ENCODE peak calls at places on chromosomes 5 and 9, in eight cellular contexts. One of them, this sample, is unnamed.

GRCh38 chr5:43305948-43306563 is 7.2 kb downstream of the HMGCS1 start:
- DNase-seq in mammary epithelial cell: no peak
- DNase-seq in cardiac muscle cell: peak; percentile 69
- DNase-seq in psoas muscle: no peak
- DNase-seq in glutamatergic neuron: no peak
- DNase-seq in heart left ventricle: no peak
- DNase-seq in tibial artery: no peak
- DNase-seq in choroid plexus epithelial cell: peak; percentile 88
- DNase-seq in this sample: no peak

GRCh38 chr5:26245327-26245726 is 793.1 kb downstream of the CDH9 start:
- DNase-seq in mammary epithelial cell: no peak
- DNase-seq in cardiac muscle cell: no peak
- DNase-seq in psoas muscle: no peak
- DNase-seq in glutamatergic neuron: no peak
- DNase-seq in heart left ventricle: no peak
- DNase-seq in tibial artery: no peak
- DNase-seq in choroid plexus epithelial cell: no peak
- DNase-seq in this sample: no peak

GRCh38 chr5:82019342-82020138 is 47.7 kb downstream of the ATG10 start:
- DNase-seq in mammary epithelial cell: no peak
- DNase-seq in cardiac muscle cell: no peak
- DNase-seq in psoas muscle: no peak
- DNase-seq in glutamatergic neuron: no peak
- DNase-seq in heart left ventricle: no peak
- DNase-seq in tibial artery: no peak
- DNase-seq in choroid plexus epithelial cell: no peak
- DNase-seq in this sample: no peak

GRCh38 chr5:58965677-58966414 is 383.0 kb downstream of the RAB3C start:
- DNase-seq in mammary epithelial cell: no peak
- DNase-seq in cardiac muscle cell: no peak
- DNase-seq in psoas muscle: no peak
- DNase-seq in glutamatergic neuron: no peak
- DNase-seq in heart left ventricle: no peak
- DNase-seq in tibial artery: no peak
- DNase-seq in choroid plexus epithelial cell: no peak
- DNase-seq in this sample: no peak

GRCh38 chr5:59422026-59422941 is 471.2 kb downstream of the PDE4D start:
- DNase-seq in mammary epithelial cell: peak; percentile 5
- DNase-seq in cardiac muscle cell: no peak
- DNase-seq in psoas muscle: no peak
- DNase-seq in glutamatergic neuron: no peak
- DNase-seq in heart left ventricle: no peak
- DNase-seq in tibial artery: no peak
- DNase-seq in choroid plexus epithelial cell: peak; percentile 42
- DNase-seq in this sample: no peak

GRCh38 chr5:139633295-139634027 is 14.7 kb upstream of the CXXC5 start:
- DNase-seq in mammary epithelial cell: peak; percentile 57
- DNase-seq in cardiac muscle cell: peak; percentile 83
- DNase-seq in psoas muscle: peak; percentile 65
- DNase-seq in glutamatergic neuron: peak; percentile 81
- DNase-seq in heart left ventricle: no peak
- DNase-seq in tibial artery: no peak
- DNase-seq in choroid plexus epithelial cell: peak; percentile 85
- DNase-seq in this sample: peak; percentile 72

GRCh38 chr5:56003633-56004032 is 8.9 kb upstream of the IL6ST start:
- DNase-seq in mammary epithelial cell: no peak
- DNase-seq in cardiac muscle cell: no peak
- DNase-seq in psoas muscle: no peak
- DNase-seq in glutamatergic neuron: no peak
- DNase-seq in heart left ventricle: no peak
- DNase-seq in tibial artery: no peak
- DNase-seq in choroid plexus epithelial cell: peak; percentile 58
- DNase-seq in this sample: no peak

GRCh38 chr9:16613605-16614004 is 256.9 kb downstream of the BNC2 start:
- DNase-seq in mammary epithelial cell: no peak
- DNase-seq in cardiac muscle cell: no peak
- DNase-seq in psoas muscle: no peak
- DNase-seq in glutamatergic neuron: no peak
- DNase-seq in heart left ventricle: no peak
- DNase-seq in tibial artery: no peak
- DNase-seq in choroid plexus epithelial cell: no peak
- DNase-seq in this sample: no peak

GRCh38 chr5:149998281-149998680 is 2.2 kb downstream of the TIGD6 start:
- DNase-seq in mammary epithelial cell: no peak
- DNase-seq in cardiac muscle cell: no peak
- DNase-seq in psoas muscle: no peak
- DNase-seq in glutamatergic neuron: no peak
- DNase-seq in heart left ventricle: no peak
- DNase-seq in tibial artery: no peak
- DNase-seq in choroid plexus epithelial cell: no peak
- DNase-seq in this sample: no peak

GRCh38 chr9:89481161-89481915 is 16.6 kb downstream of the SEMA4D start:
- DNase-seq in mammary epithelial cell: no peak
- DNase-seq in cardiac muscle cell: no peak
- DNase-seq in psoas muscle: no peak
- DNase-seq in glutamatergic neuron: no peak
- DNase-seq in heart left ventricle: no peak
- DNase-seq in tibial artery: no peak
- DNase-seq in choroid plexus epithelial cell: no peak
- DNase-seq in this sample: no peak

GRCh38 chr9:127049581-127049980 is 72.9 kb downstream of the ANGPTL2 start:
- DNase-seq in mammary epithelial cell: no peak
- DNase-seq in cardiac muscle cell: no peak
- DNase-seq in psoas muscle: no peak
- DNase-seq in glutamatergic neuron: no peak
- DNase-seq in heart left ventricle: no peak
- DNase-seq in tibial artery: no peak
- DNase-seq in choroid plexus epithelial cell: peak; percentile 14
- DNase-seq in this sample: no peak

GRCh38 chr9:98064623-98065392 is 8.3 kb downstream of the NANS start:
- DNase-seq in mammary epithelial cell: no peak
- DNase-seq in cardiac muscle cell: no peak
- DNase-seq in psoas muscle: no peak
- DNase-seq in glutamatergic neuron: no peak
- DNase-seq in heart left ventricle: no peak
- DNase-seq in tibial artery: no peak
- DNase-seq in choroid plexus epithelial cell: peak; percentile 61
- DNase-seq in this sample: no peak

GRCh38 chr5:93755716-93756115 is 14.3 kb upstream of the POU5F2 start:
- DNase-seq in mammary epithelial cell: no peak
- DNase-seq in cardiac muscle cell: no peak
- DNase-seq in psoas muscle: no peak
- DNase-seq in glutamatergic neuron: no peak
- DNase-seq in heart left ventricle: no peak
- DNase-seq in tibial artery: no peak
- DNase-seq in choroid plexus epithelial cell: no peak
- DNase-seq in this sample: no peak

GRCh38 chr9:115006660-115007059 is 76.3 kb upstream of the TNFSF8 start:
- DNase-seq in mammary epithelial cell: peak; percentile 87
- DNase-seq in cardiac muscle cell: no peak
- DNase-seq in psoas muscle: no peak
- DNase-seq in glutamatergic neuron: no peak
- DNase-seq in heart left ventricle: no peak
- DNase-seq in tibial artery: no peak
- DNase-seq in choroid plexus epithelial cell: peak; percentile 76
- DNase-seq in this sample: no peak

GRCh38 chr5:93632327-93632726 is 49.3 kb downstream of the NR2F1 start:
- DNase-seq in mammary epithelial cell: no peak
- DNase-seq in cardiac muscle cell: no peak
- DNase-seq in psoas muscle: no peak
- DNase-seq in glutamatergic neuron: no peak
- DNase-seq in heart left ventricle: no peak
- DNase-seq in tibial artery: no peak
- DNase-seq in choroid plexus epithelial cell: peak; percentile 13
- DNase-seq in this sample: no peak

GRCh38 chr5:143340891-143341685 is 62.4 kb downstream of the NR3C1 start:
- DNase-seq in mammary epithelial cell: no peak
- DNase-seq in cardiac muscle cell: no peak
- DNase-seq in psoas muscle: no peak
- DNase-seq in glutamatergic neuron: no peak
- DNase-seq in heart left ventricle: no peak
- DNase-seq in tibial artery: no peak
- DNase-seq in choroid plexus epithelial cell: no peak
- DNase-seq in this sample: no peak

GRCh38 chr5:18281947-18282557 is 647.8 kb downstream of the TAF11L14 start:
- DNase-seq in mammary epithelial cell: peak; percentile 55
- DNase-seq in cardiac muscle cell: peak; percentile 30
- DNase-seq in psoas muscle: no peak
- DNase-seq in glutamatergic neuron: no peak
- DNase-seq in heart left ventricle: no peak
- DNase-seq in tibial artery: no peak
- DNase-seq in choroid plexus epithelial cell: peak; percentile 82
- DNase-seq in this sample: no peak

GRCh38 chr9:95197692-95198271 is 119.7 kb downstream of the FANCC start:
- DNase-seq in mammary epithelial cell: peak; percentile 82
- DNase-seq in cardiac muscle cell: no peak
- DNase-seq in psoas muscle: no peak
- DNase-seq in glutamatergic neuron: no peak
- DNase-seq in heart left ventricle: no peak
- DNase-seq in tibial artery: peak; percentile 31
- DNase-seq in choroid plexus epithelial cell: peak; percentile 62
- DNase-seq in this sample: no peak

GRCh38 chr9:136944094-136944518 is 432 bp downstream of the FBXW5 start:
- DNase-seq in mammary epithelial cell: peak; percentile 43
- DNase-seq in cardiac muscle cell: peak; percentile 79
- DNase-seq in psoas muscle: no peak
- DNase-seq in glutamatergic neuron: peak; percentile 63
- DNase-seq in heart left ventricle: no peak
- DNase-seq in tibial artery: no peak
- DNase-seq in choroid plexus epithelial cell: peak; percentile 64
- DNase-seq in this sample: peak; percentile 59

GRCh38 chr5:91028518-91028956 is 354.6 kb downstream of the ARRDC3 start:
- DNase-seq in mammary epithelial cell: no peak
- DNase-seq in cardiac muscle cell: no peak
- DNase-seq in psoas muscle: no peak
- DNase-seq in glutamatergic neuron: no peak
- DNase-seq in heart left ventricle: no peak
- DNase-seq in tibial artery: no peak
- DNase-seq in choroid plexus epithelial cell: no peak
- DNase-seq in this sample: no peak

DNA sequence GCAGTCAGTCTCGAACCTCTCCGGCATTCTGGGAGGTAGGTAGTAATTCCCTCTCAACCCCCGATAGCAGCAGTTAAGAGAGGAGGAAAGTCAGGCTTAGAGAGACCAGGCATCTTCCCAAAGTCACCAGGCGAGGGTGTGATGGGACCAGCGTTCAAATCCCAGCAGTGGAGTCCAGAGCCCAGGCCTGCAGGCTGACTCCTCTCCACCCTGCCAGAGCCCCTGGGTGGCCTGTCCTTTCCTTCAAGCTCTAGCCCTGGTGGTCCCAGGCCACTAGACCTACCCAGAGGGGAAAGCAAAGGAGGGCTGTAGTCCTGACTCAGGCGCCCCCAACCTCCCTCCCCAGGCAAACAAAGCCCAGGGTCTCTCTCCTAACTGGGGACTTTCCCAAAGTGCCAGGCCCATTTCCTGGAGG is 4.2 kb upstream of the NR5A1 start:
- DNase-seq in mammary epithelial cell: no peak
- DNase-seq in cardiac muscle cell: no peak
- DNase-seq in psoas muscle: no peak
- DNase-seq in glutamatergic neuron: no peak
- DNase-seq in heart left ventricle: no peak
- DNase-seq in tibial artery: no peak
- DNase-seq in choroid plexus epithelial cell: no peak
- DNase-seq in this sample: no peak
- TF ChIP-seq CTCF in mammary epithelial cell: no peak
- TF ChIP-seq CTCF in cardiac muscle cell: no peak
- TF ChIP-seq CTCF in psoas muscle: no peak
- TF ChIP-seq CTCF in glutamatergic neuron: no peak
- TF ChIP-seq CTCF in heart left ventricle: no peak
- TF ChIP-seq CTCF in tibial artery: no peak
- TF ChIP-seq CTCF in choroid plexus epithelial cell: no peak
- TF ChIP-seq CTCF in this sample: no peak

DNA sequence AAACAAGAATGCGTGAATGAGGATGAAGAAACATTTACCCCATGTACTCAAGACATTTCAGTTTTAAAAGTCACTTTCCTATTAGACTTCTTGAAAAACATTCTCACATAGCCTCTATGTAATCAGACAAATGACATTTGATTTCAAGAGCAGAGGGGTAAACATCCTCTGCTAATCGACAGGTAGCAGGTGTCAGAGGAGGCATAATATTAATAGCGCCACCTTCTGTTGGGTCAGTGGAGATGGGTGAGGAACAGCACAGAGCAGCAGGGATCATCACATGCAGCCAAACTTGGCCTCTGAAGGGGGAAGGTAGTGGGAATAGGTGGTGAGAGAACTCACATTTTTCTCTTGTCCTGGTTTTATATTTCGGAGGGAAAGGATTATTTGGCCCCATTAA is 3.3 kb upstream of the LSM11 start:
- DNase-seq in mammary epithelial cell: peak; percentile 23
- DNase-seq in cardiac muscle cell: peak; percentile 47
- DNase-seq in psoas muscle: no peak
- DNase-seq in glutamatergic neuron: no peak
- DNase-seq in heart left ventricle: no peak
- DNase-seq in tibial artery: no peak
- DNase-seq in choroid plexus epithelial cell: peak; percentile 42
- DNase-seq in this sample: no peak
- TF ChIP-seq CTCF in mammary epithelial cell: peak; percentile 62
- TF ChIP-seq CTCF in cardiac muscle cell: peak; percentile 45
- TF ChIP-seq CTCF in psoas muscle: peak; percentile 17
- TF ChIP-seq CTCF in glutamatergic neuron: peak; percentile 42
- TF ChIP-seq CTCF in heart left ventricle: peak; percentile 40
- TF ChIP-seq CTCF in tibial artery: no peak
- TF ChIP-seq CTCF in choroid plexus epithelial cell: peak; percentile 65
- TF ChIP-seq CTCF in this sample: no peak

DNA sequence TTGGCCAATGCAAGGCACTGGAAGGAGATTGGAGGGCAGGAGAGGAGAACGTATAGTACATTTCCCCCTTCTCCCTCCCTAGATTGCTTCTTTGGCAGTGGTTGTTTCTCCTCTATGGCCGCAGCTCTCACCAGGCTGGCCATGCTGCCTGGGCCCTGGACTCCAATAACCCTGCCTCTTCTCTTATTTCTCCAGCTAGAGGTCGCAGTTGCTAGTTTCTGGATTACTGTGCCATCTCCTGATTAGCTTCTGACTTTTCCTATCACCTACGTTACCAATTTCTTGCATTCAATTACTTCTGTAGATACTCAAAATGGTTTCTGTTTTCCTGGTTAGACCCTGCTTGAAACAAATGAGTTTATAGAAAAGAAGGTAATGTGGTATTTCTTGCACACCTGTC is 2.4 kb upstream of the MACIR start:
- DNase-seq in mammary epithelial cell: no peak
- DNase-seq in cardiac muscle cell: peak; percentile 43
- DNase-seq in psoas muscle: no peak
- DNase-seq in glutamatergic neuron: no peak
- DNase-seq in heart left ventricle: no peak
- DNase-seq in tibial artery: no peak
- DNase-seq in choroid plexus epithelial cell: no peak
- DNase-seq in this sample: no peak
- TF ChIP-seq CTCF in mammary epithelial cell: no peak
- TF ChIP-seq CTCF in cardiac muscle cell: peak; percentile 11
- TF ChIP-seq CTCF in psoas muscle: no peak
- TF ChIP-seq CTCF in glutamatergic neuron: no peak
- TF ChIP-seq CTCF in heart left ventricle: peak; percentile 29
- TF ChIP-seq CTCF in tibial artery: no peak
- TF ChIP-seq CTCF in choroid plexus epithelial cell: peak; percentile 49
- TF ChIP-seq CTCF in this sample: no peak

DNA sequence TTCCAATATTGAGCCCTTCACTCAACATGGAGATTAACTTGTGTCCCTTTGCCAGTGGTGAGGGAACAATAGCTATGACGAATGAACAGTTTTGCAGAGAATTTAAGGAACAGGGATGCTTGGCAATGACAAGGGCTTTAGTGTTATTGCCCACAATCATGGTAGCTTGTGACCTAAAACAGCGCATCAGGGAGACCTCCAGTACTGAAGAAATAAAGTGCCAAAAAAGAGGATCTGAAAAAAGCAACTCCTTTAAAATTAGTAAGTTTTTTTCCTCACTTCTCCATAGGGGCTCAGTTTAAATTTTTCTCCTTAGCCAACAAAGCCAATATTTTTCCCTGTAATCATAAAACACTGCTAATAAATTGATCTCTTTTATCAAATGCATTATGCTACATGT is 41.8 kb upstream of the PAM start:
- DNase-seq in mammary epithelial cell: no peak
- DNase-seq in cardiac muscle cell: no peak
- DNase-seq in psoas muscle: no peak
- DNase-seq in glutamatergic neuron: no peak
- DNase-seq in heart left ventricle: no peak
- DNase-seq in tibial artery: no peak
- DNase-seq in choroid plexus epithelial cell: no peak
- DNase-seq in this sample: no peak
- TF ChIP-seq CTCF in mammary epithelial cell: no peak
- TF ChIP-seq CTCF in cardiac muscle cell: no peak
- TF ChIP-seq CTCF in psoas muscle: no peak
- TF ChIP-seq CTCF in glutamatergic neuron: no peak
- TF ChIP-seq CTCF in heart left ventricle: no peak
- TF ChIP-seq CTCF in tibial artery: no peak
- TF ChIP-seq CTCF in choroid plexus epithelial cell: no peak
- TF ChIP-seq CTCF in this sample: no peak